ENCODE peak calls at places on chromosomes 5 and 9, in ten cellular contexts. J is HCT116, Y is breast epithelium, H is K562, V is GM12878, I is prostate gland, N is GM23338, P is stomach, O is suprapubic skin, C is HepG2. Z is an unnamed sample.

GRCh38 chr9:70352802-70353201 is 61.7 kb downstream of the KLF9 start:
- DNase-seq in N (no peak), C (no peak), V (no peak), I (no peak), J (no peak), O (no peak), Y (no peak), P (no peak), H (peak), Z (no peak)

GRCh38 chr5:31133488-31133887 is 60.0 kb upstream of the CDH6 start:
- DNase-seq in N (no peak), H (no peak), J (no peak), V (no peak), C (no peak), Y (no peak), O (no peak), P (no peak), I (no peak), Z (peak)

GRCh38 chr5:118834710-118835109 is 153.6 kb downstream of the DTWD2 start:
- DNase-seq in I (no peak), C (no peak), V (no peak), O (no peak), H (no peak), J (no peak), P (no peak), N (no peak), Y (no peak), Z (no peak)

GRCh38 chr9:21031091-21031817 is at the start of gene HACD4:
- DNase-seq in Y (no peak), N (peak), C (no peak), I (peak), O (peak), H (no peak), V (peak), P (peak), J (no peak), Z (no peak)

GRCh38 chr9:120531683-120532300 is 48.2 kb downstream of the CDK5RAP2 start:
- DNase-seq in I (no peak), Y (no peak), O (no peak), N (peak), P (no peak), H (peak), V (no peak), C (peak), J (peak), Z (no peak)

GRCh38 chr9:18861599-18862546 is 171.1 kb downstream of the SAXO1 start:
- DNase-seq in H (no peak), Y (no peak), C (no peak), V (no peak), I (no peak), O (no peak), J (no peak), N (peak), P (no peak), Z (no peak)

GRCh38 chr5:126544087-126544740 is 50.8 kb downstream of the ALDH7A1 start:
- DNase-seq in C (peak), I (no peak), O (no peak), H (peak), V (no peak), J (peak), P (peak), N (peak), Y (no peak), Z (no peak)

GRCh38 chr9:81082251-81082650 is 607.1 kb downstream of the TLE1 start:
- DNase-seq in I (no peak), C (no peak), V (no peak), N (no peak), J (no peak), H (no peak), O (no peak), P (no peak), Y (no peak), Z (no peak)

GRCh38 chr5:76544268-76544926 is 78.8 kb downstream of the F2RL2 start:
- DNase-seq in I (peak), Y (no peak), H (peak), O (no peak), C (peak), V (peak), N (peak), P (peak), J (peak), Z (no peak)

GRCh38 chr5:107011530-107012115 is 659.1 kb downstream of the EFNA5 start:
- DNase-seq in P (no peak), Y (no peak), O (no peak), H (no peak), J (no peak), V (no peak), C (no peak), I (no peak), N (no peak), Z (no peak)

GRCh38 chr5:71922584-71923106 is 184.6 kb upstream of the MAP1B start:
- DNase-seq in N (no peak), P (no peak), Y (no peak), O (no peak), J (peak), V (no peak), C (peak), H (no peak), I (no peak), Z (no peak)

GRCh38 chr5:96718635-96719077 is 56.5 kb downstream of the CAST start:
- DNase-seq in Y (peak), N (peak), I (peak), J (no peak), V (no peak), C (no peak), H (no peak), O (peak), P (peak), Z (no peak)

GRCh38 chr5:113378081-113378480 is 56.7 kb downstream of the TSSK1B start:
- DNase-seq in C (no peak), H (no peak), O (no peak), I (no peak), Y (no peak), J (no peak), N (no peak), P (no peak), V (no peak), Z (no peak)

GRCh38 chr5:32193591-32193990 is 19.5 kb upstream of the GOLPH3 start:
- DNase-seq in H (no peak), Y (peak), C (peak), O (peak), I (peak), J (no peak), N (no peak), V (no peak), P (peak), Z (peak)

GRCh38 chr9:116005267-116005666 is 148.3 kb upstream of the PAPPA start:
- DNase-seq in H (no peak), I (no peak), C (no peak), J (no peak), O (no peak), N (no peak), Y (no peak), V (no peak), P (no peak), Z (no peak)

GRCh38 chr5:180381851-180382480 is 28.8 kb upstream of the GFPT2 start:
- DNase-seq in P (no peak), N (no peak), O (no peak), V (no peak), C (no peak), H (no peak), Y (no peak), I (no peak), J (no peak), Z (no peak)

GRCh38 chr9:20692554-20692953 is 8.5 kb downstream of the FOCAD start:
- DNase-seq in Y (no peak), V (no peak), H (no peak), J (no peak), N (no peak), C (peak), P (no peak), O (no peak), I (no peak), Z (no peak)

GRCh38 chr5:150582281-150582791 is 58.1 kb upstream of the SYNPO start:
- DNase-seq in J (no peak), V (no peak), N (no peak), O (no peak), Y (no peak), C (peak), P (peak), H (no peak), I (no peak), Z (no peak)

GRCh38 chr5:133904641-133905040 is 63.8 kb downstream of the C5orf15 start:
- DNase-seq in J (no peak), I (no peak), V (no peak), O (no peak), Y (no peak), H (no peak), N (no peak), P (no peak), C (no peak), Z (no peak)

GRCh38 chr5:124652892-124653441 is 93.5 kb downstream of the ZNF608 start:
- DNase-seq in J (no peak), O (no peak), V (no peak), N (no peak), Y (no peak), I (no peak), H (no peak), P (no peak), C (no peak), Z (no peak)

GRCh38 chr9:105191508-105192118 is 52.8 kb upstream of the SLC44A1 start:
- DNase-seq in C (peak), P (no peak), V (peak), J (no peak), O (no peak), I (no peak), N (no peak), Y (no peak), H (no peak), Z (peak)

GRCh38 chr5:168299372-168299771 is 7.9 kb downstream of the WWC1 start:
- DNase-seq in J (no peak), O (no peak), H (no peak), N (no peak), C (no peak), I (no peak), P (no peak), V (no peak), Y (no peak), Z (no peak)
- TF ChIP-seq POLR2AphosphoS5 in J (no peak), O (no peak), H (no peak), N (no peak), C (no peak), I (no peak), P (no peak), V (no peak), Y (no peak), Z (no peak)

DNA sequence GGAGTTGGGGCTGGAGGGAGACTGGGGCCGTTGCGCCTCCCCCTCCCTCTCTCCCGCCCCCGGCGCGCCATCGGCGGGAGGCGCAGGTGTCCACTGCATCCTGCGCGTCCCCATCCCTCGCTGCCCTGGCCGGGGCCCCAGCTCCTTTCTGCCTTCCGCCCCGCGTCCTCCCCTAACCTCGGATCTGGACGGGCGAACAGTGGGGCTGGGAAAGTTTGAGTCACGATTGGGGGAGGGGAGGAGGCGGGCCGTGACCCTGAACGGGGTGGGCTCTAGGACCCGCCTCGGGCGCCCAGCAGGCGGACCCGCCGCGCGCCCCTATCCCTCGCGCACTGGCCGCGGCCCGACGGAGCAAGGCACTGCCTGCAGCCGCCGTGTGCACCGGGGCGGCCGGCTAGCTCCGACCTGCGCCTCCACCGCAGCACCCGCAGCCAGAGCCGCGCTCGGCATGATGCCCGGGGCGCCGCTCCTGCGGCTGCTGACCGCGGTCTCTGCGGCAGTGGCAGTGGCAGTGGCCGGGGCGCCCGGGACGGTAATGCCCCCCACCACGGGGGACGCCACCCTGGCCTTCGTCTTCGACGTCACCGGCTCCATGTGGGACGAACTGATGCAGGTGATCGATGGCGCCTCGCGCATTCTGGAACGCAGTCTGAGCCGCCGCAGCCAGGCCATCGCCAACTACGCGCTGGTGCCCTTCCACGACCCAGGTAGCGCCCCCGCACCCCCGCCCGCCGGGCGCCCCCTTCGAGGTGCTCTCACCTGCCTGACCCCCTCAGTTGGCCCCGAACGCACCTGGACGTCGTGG is at the start of gene HMCN2:
- DNase-seq in H (peak), I (no peak), V (no peak), C (no peak), Y (peak), O (peak), P (no peak), N (peak), J (no peak), Z (no peak)
- TF ChIP-seq POLR2AphosphoS5 in H (no peak), I (no peak), V (no peak), C (no peak), Y (no peak), O (no peak), P (no peak), N (no peak), J (no peak), Z (no peak)

GRCh38 chr9:92669890-92670708 is at the start of gene IPPK:
- DNase-seq in N (peak), O (peak), P (peak), H (peak), J (peak), V (peak), I (peak), Y (peak), C (peak), Z (peak)
- TF ChIP-seq POLR2AphosphoS5 in N (peak), O (peak), P (peak), H (peak), J (peak), V (peak), I (peak), Y (peak), C (peak), Z (peak)

GRCh38 chr5:160475864-160476438 is 54.3 kb downstream of the PTTG1 start:
- DNase-seq in I (no peak), O (no peak), V (no peak), Y (no peak), J (no peak), N (no peak), C (peak), H (no peak), P (no peak), Z (no peak)

GRCh38 chr5:160470437-160471341 is 49.0 kb downstream of the PTTG1 start:
- DNase-seq in C (no peak), P (peak), H (no peak), I (peak), Y (no peak), N (no peak), O (no peak), V (no peak), J (no peak), Z (no peak)

GRCh38 chr5:160472482-160472881 is 50.8 kb downstream of the PTTG1 start:
- DNase-seq in H (no peak), J (no peak), I (no peak), N (no peak), V (no peak), C (no peak), Y (no peak), O (no peak), P (no peak), Z (no peak)

GRCh38 chr5:160471761-160472160 is 50.1 kb downstream of the PTTG1 start:
- DNase-seq in C (no peak), N (no peak), P (no peak), O (no peak), I (no peak), Y (no peak), V (no peak), J (no peak), H (no peak), Z (no peak)

DNA sequence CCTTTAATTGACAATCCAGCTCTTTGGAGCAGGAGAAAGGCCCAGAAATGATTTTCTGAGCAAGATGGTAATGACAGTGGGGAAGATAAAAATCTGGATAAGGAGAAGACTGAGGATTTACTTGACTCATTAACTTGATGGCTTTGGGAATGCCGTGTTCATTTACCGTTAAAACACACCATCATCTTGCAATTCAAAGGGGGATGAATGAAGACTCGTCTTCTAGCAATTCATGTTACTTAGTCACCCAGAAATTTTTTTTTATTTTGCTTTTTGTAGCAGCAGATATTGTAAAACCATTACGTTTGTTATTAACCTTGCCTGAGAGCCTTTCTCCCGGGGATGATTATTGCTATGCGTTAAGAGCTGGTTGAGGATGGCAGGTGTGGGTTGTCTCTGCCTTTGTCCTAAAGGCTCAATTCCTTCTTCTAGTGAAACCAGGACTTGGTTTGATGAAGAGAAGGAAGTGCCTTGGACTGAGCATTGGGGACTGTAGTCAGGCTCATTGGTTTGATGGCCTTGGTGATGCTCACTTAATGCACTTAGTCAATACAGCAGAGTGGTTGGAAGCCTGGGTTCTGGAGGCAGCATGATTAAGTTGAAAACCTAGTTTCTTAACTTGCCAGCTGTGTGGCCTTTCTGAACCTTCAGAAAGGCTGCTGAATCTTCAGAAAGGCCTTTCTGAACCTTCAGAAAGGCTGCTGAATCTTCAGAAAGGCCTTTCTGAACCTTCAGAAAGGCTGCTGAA is 52.3 kb downstream of the PTTG1 start:
- DNase-seq in N (no peak), C (no peak), P (no peak), V (no peak), O (no peak), Y (no peak), J (no peak), I (no peak), H (no peak), Z (no peak)
- TF ChIP-seq POLR2AphosphoS5 in N (no peak), C (no peak), P (no peak), V (no peak), O (no peak), Y (no peak), J (no peak), I (no peak), H (no peak), Z (no peak)

GRCh38 chr9:129496187-129497063 is 124.5 kb downstream of the C9orf50 start:
- DNase-seq in J (peak), N (peak), I (peak), V (no peak), H (peak), Y (peak), O (peak), P (peak), C (peak), Z (peak)

GRCh38 chr9:129493714-129494047 is 127.2 kb downstream of the C9orf50 start:
- DNase-seq in J (no peak), N (peak), P (no peak), V (no peak), Y (no peak), I (no peak), O (no peak), H (no peak), C (no peak), Z (no peak)

GRCh38 chr9:129494113-129494789 is 126.7 kb downstream of the C9orf50 start:
- DNase-seq in H (no peak), C (no peak), O (no peak), Y (peak), I (peak), J (no peak), V (no peak), P (peak), N (peak), Z (no peak)

GRCh38 chr9:129497064-129497836 is 123.7 kb downstream of the C9orf50 start:
- DNase-seq in O (no peak), P (no peak), Y (peak), J (no peak), V (no peak), C (no peak), H (peak), N (peak), I (no peak), Z (no peak)

GRCh38 chr9:129495422-129496186 is 125.3 kb downstream of the C9orf50 start:
- DNase-seq in I (peak), O (peak), H (peak), C (peak), N (peak), V (no peak), Y (peak), J (peak), P (peak), Z (peak)
- TF ChIP-seq POLR2AphosphoS5 in I (peak), O (peak), H (no peak), C (no peak), N (no peak), V (no peak), Y (peak), J (peak), P (peak), Z (no peak)

DNA sequence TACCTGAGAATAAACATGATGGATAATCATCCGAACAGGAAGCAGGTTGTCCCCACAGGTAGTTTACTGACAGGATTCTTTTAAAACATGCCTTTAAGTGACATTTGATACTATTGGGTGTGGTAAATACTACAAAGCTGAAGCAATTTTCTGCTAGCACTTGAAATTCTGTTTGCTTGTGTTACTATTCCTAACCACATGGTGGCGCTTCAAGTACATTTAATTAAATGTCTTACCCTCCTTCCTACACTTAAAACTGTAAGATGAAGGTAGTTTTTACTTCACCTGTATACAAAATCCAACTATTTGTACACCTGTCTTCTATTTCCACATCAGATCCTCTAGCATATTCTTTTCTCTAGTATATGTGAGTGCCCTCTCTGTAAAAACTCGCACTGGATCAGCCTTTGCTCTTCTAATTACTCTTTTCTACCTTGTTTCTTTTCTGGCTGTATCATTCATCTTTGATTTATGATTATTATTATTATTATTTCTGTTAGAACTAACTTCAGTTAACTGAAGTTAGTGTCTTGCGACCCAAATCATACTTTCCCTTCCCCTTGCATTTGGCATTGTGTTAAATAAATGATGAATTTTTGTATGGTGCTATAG is 18.4 kb downstream of the SLC25A46 start:
- DNase-seq in Y (no peak), J (peak), N (peak), I (no peak), O (no peak), C (peak), V (no peak), P (no peak), H (peak), Z (no peak)
- TF ChIP-seq POLR2AphosphoS5 in Y (no peak), J (no peak), N (no peak), I (no peak), O (no peak), C (no peak), V (no peak), P (no peak), H (no peak), Z (no peak)

GRCh38 chr5:41794478-41794877 is 75.7 kb downstream of the OXCT1 start:
- DNase-seq in H (no peak), N (no peak), J (peak), V (no peak), Y (no peak), I (no peak), P (no peak), C (peak), O (no peak), Z (no peak)
- TF ChIP-seq POLR2AphosphoS5 in H (no peak), N (no peak), J (no peak), V (no peak), Y (no peak), I (no peak), P (no peak), C (no peak), O (no peak), Z (no peak)

GRCh38 chr9:131530930-131531832 is at the start of gene UCK1:
- DNase-seq in Y (peak), H (peak), N (peak), V (peak), P (peak), O (peak), I (peak), J (peak), C (peak), Z (peak)
- TF ChIP-seq POLR2AphosphoS5 in Y (peak), H (no peak), N (peak), V (no peak), P (peak), O (no peak), I (no peak), J (no peak), C (peak), Z (no peak)